ENCODE peak calls at places on chromosomes 7 and 10, in eight cellular contexts. Y is H1; T is NCI-H2171 treated with DMSO at 0.1 percent for 48 hours; L is GM04504; A is CD4-positive, alpha-beta memory T cell; S is M059J; V is dorsolateral prefrontal cortex; C is activated naive CD4-positive, alpha-beta T cell. D is an unnamed sample.

GRCh38 chr7:77536017-77536412 is 1.1 kb upstream of the PTPN12 start:
- DNase-seq in C (no peak), A (no peak), S (no peak), V (no peak), L (no peak), T (no peak), Y (no peak), D (no peak)

GRCh38 chr10:133420579-133420978 is 3.8 kb downstream of the SPRN start:
- DNase-seq in S (no peak), A (no peak), Y (no peak), C (no peak), L (no peak), T (no peak), V (no peak), D (no peak)

GRCh38 chr7:95691464-95691863 is 80.9 kb upstream of the DYNC1I1 start:
- DNase-seq in T (no peak), C (no peak), L (no peak), Y (no peak), V (no peak), A (no peak), S (no peak), D (no peak)

GRCh38 chr10:13180788-13181187 is 19.4 kb downstream of the MCM10 start:
- DNase-seq in T (no peak), Y (no peak), S (no peak), V (no peak), C (no peak), A (no peak), L (no peak), D (no peak)

GRCh38 chr10:95121904-95122303 is 52.6 kb upstream of the CYP2C8 start:
- DNase-seq in A (no peak), T (no peak), Y (no peak), L (no peak), C (no peak), S (no peak), V (no peak), D (no peak)

GRCh38 chr10:110432814-110433565 is 64.7 kb upstream of the DUSP5 start:
- DNase-seq in L (no peak), Y (no peak), V (no peak), A (no peak), S (no peak), T (no peak), C (no peak), D (no peak)

GRCh38 chr10:103605359-103606156 is 112.1 kb downstream of the NEURL1 start:
- DNase-seq in S (no peak), C (peak), L (peak), A (peak), V (peak), Y (peak), T (no peak), D (no peak)

GRCh38 chr7:89458076-89458475 is 662.5 kb upstream of the TEX47 start:
- DNase-seq in V (no peak), Y (no peak), L (no peak), A (no peak), S (no peak), T (no peak), C (no peak), D (no peak)

GRCh38 chr10:93032105-93032808 is 28.3 kb upstream of the CYP26C1 start:
- DNase-seq in S (no peak), A (no peak), T (no peak), L (no peak), Y (no peak), V (no peak), C (no peak), D (no peak)

GRCh38 chr10:132374176-132374575 is 22.8 kb upstream of the PWWP2B start:
- DNase-seq in L (no peak), A (no peak), T (no peak), V (no peak), S (no peak), C (no peak), Y (no peak), D (no peak)

GRCh38 chr7:116911799-116912198 is 41.5 kb upstream of the ST7 start:
- DNase-seq in S (no peak), T (no peak), V (no peak), A (no peak), L (no peak), C (no peak), Y (no peak), D (no peak)

GRCh38 chr7:24854866-24855265 is 97.6 kb upstream of the GSDME start:
- DNase-seq in L (peak), V (no peak), Y (no peak), T (no peak), C (no peak), A (no peak), S (no peak), D (no peak)

GRCh38 chr7:148110097-148110868 is 480.3 kb upstream of the C7orf33 start:
- DNase-seq in S (no peak), C (no peak), L (no peak), V (no peak), A (no peak), T (no peak), Y (no peak), D (no peak)

GRCh38 chr7:111038185-111038584 is 52.7 kb upstream of the LRRN3 start:
- DNase-seq in Y (no peak), A (no peak), C (no peak), T (no peak), L (no peak), S (no peak), V (no peak), D (no peak)

GRCh38 chr10:27621441-27621840 is 117.3 kb downstream of the RAB18 start:
- DNase-seq in T (no peak), C (no peak), A (no peak), Y (no peak), L (no peak), V (no peak), S (no peak), D (no peak)

GRCh38 chr10:128930422-128930821 is 536.6 kb upstream of the MGMT start:
- DNase-seq in T (no peak), L (no peak), V (no peak), Y (no peak), A (no peak), C (no peak), S (no peak), D (no peak)

GRCh38 chr10:90779573-90779972 is 78.3 kb downstream of the HTR7 start:
- DNase-seq in T (no peak), V (no peak), C (no peak), L (no peak), Y (no peak), S (peak), A (no peak), D (no peak)

GRCh38 chr7:40643664-40644063 is 508.9 kb downstream of the SUGCT start:
- DNase-seq in T (no peak), C (no peak), L (no peak), Y (no peak), S (no peak), A (no peak), V (no peak), D (no peak)

GRCh38 chr7:32618987-32619386 is 123.7 kb downstream of the AVL9 start:
- DNase-seq in L (no peak), Y (no peak), S (peak), T (no peak), A (no peak), V (no peak), C (no peak), D (no peak)

GRCh38 chr7:154789404-154789803 is 213.5 kb downstream of the PAXIP1 start:
- DNase-seq in Y (peak), V (peak), A (no peak), L (no peak), T (no peak), C (no peak), S (peak), D (no peak)

GRCh38 chr10:48614481-48615383 is 9.9 kb upstream of the ARHGAP22 start:
- DNase-seq in Y (peak), L (peak), S (peak), A (no peak), T (no peak), C (no peak), V (no peak), D (no peak)

GRCh38 chr7:128863433-128863989 is 855 bp downstream of the ATP6V1F start:
- DNase-seq in A (peak), Y (peak), C (no peak), L (peak), V (no peak), T (peak), S (peak), D (no peak)

GRCh38 chr7:47572101-47572460 is 9.8 kb downstream of the TNS3 start:
- DNase-seq in S (no peak), V (no peak), Y (no peak), T (no peak), C (no peak), L (no peak), A (no peak), D (no peak)

GRCh38 chr7:123754295-123754871 is 5.6 kb upstream of the WASL start:
- DNase-seq in V (no peak), S (no peak), T (no peak), A (no peak), L (no peak), Y (no peak), C (no peak), D (no peak)

GRCh38 chr7:71594746-71595145 is 462.8 kb downstream of the GALNT17 start:
- DNase-seq in L (no peak), C (no peak), T (no peak), S (peak), V (no peak), A (no peak), Y (no peak), D (no peak)

GRCh38 chr10:88330174-88330573 is 252.9 kb downstream of the RNLS start:
- DNase-seq in A (no peak), C (no peak), V (no peak), Y (no peak), L (no peak), S (peak), T (no peak), D (no peak)

GRCh38 chr7:41428330-41428729 is 274.6 kb downstream of the INHBA start:
- DNase-seq in L (no peak), A (no peak), C (no peak), T (no peak), Y (no peak), V (no peak), S (no peak), D (no peak)